ENCODE peak calls at places on chromosomes 16 and 17, in six cellular contexts. One of them, this sample, is unnamed.

GRCh38 chr17:77445030-77445907 is 304.5 kb downstream of the SEC14L1 start:
- DNase-seq in HCT116: no peak
- DNase-seq in K562: no peak
- DNase-seq in H1: no peak
- DNase-seq in HepG2: no peak
- DNase-seq in SK-N-SH: no peak
- DNase-seq in this sample: no peak

GRCh38 chr16:88553739-88554138 is 16.5 kb upstream of the ZC3H18 start:
- DNase-seq in HCT116: no peak
- DNase-seq in K562: no peak
- DNase-seq in H1: no peak
- DNase-seq in HepG2: no peak
- DNase-seq in SK-N-SH: no peak
- DNase-seq in this sample: no peak

GRCh38 chr17:37605813-37606505 is 3.3 kb downstream of the SYNRG start:
- DNase-seq in HCT116: no peak
- DNase-seq in K562: no peak
- DNase-seq in H1: no peak
- DNase-seq in HepG2: no peak
- DNase-seq in SK-N-SH: no peak
- DNase-seq in this sample: no peak

GRCh38 chr16:27827765-27828164 is 235.7 kb downstream of the GSG1L start:
- DNase-seq in HCT116: no peak
- DNase-seq in K562: no peak
- DNase-seq in H1: no peak
- DNase-seq in HepG2: no peak
- DNase-seq in SK-N-SH: no peak
- DNase-seq in this sample: no peak

GRCh38 chr17:16013943-16014407 is 14.4 kb downstream of the TTC19 start:
- DNase-seq in HCT116: peak; percentile 36
- DNase-seq in K562: no peak
- DNase-seq in H1: no peak
- DNase-seq in HepG2: peak; percentile 57
- DNase-seq in SK-N-SH: peak; percentile 50
- DNase-seq in this sample: no peak

GRCh38 chr17:79942011-79942405 is 93.7 kb downstream of the TBC1D16 start:
- DNase-seq in HCT116: no peak
- DNase-seq in K562: no peak
- DNase-seq in H1: no peak
- DNase-seq in HepG2: no peak
- DNase-seq in SK-N-SH: no peak
- DNase-seq in this sample: no peak

GRCh38 chr17:81059026-81059425 is 24.1 kb downstream of the BAIAP2 start:
- DNase-seq in HCT116: no peak
- DNase-seq in K562: no peak
- DNase-seq in H1: no peak
- DNase-seq in HepG2: no peak
- DNase-seq in SK-N-SH: no peak
- DNase-seq in this sample: no peak

GRCh38 chr16:10088380-10088793 is 93.8 kb downstream of the GRIN2A start:
- DNase-seq in HCT116: no peak
- DNase-seq in K562: no peak
- DNase-seq in H1: no peak
- DNase-seq in HepG2: no peak
- DNase-seq in SK-N-SH: peak; percentile 55
- DNase-seq in this sample: no peak

GRCh38 chr16:11783319-11784047 is 13.6 kb downstream of the ZC3H7A start:
- DNase-seq in HCT116: no peak
- DNase-seq in K562: peak; percentile 58
- DNase-seq in H1: no peak
- DNase-seq in HepG2: no peak
- DNase-seq in SK-N-SH: no peak
- DNase-seq in this sample: no peak

GRCh38 chr16:21081329-21081728 is 69.3 kb downstream of the DNAH3 start:
- DNase-seq in HCT116: no peak
- DNase-seq in K562: no peak
- DNase-seq in H1: no peak
- DNase-seq in HepG2: no peak
- DNase-seq in SK-N-SH: no peak
- DNase-seq in this sample: no peak

GRCh38 chr17:58300336-58300735 is 19.6 kb upstream of the MPO start:
- DNase-seq in HCT116: no peak
- DNase-seq in K562: no peak
- DNase-seq in H1: no peak
- DNase-seq in HepG2: no peak
- DNase-seq in SK-N-SH: no peak
- DNase-seq in this sample: no peak

GRCh38 chr16:68090526-68090925 is 5.4 kb downstream of the NFATC3 start:
- DNase-seq in HCT116: no peak
- DNase-seq in K562: no peak
- DNase-seq in H1: no peak
- DNase-seq in HepG2: no peak
- DNase-seq in SK-N-SH: no peak
- DNase-seq in this sample: no peak

GRCh38 chr16:52114414-52114813 is 432.5 kb downstream of the TOX3 start:
- DNase-seq in HCT116: no peak
- DNase-seq in K562: no peak
- DNase-seq in H1: no peak
- DNase-seq in HepG2: no peak
- DNase-seq in SK-N-SH: no peak
- DNase-seq in this sample: no peak

GRCh38 chr16:56950881-56951771 is 10.6 kb upstream of the CETP start:
- DNase-seq in HCT116: no peak
- DNase-seq in K562: peak; percentile 71
- DNase-seq in H1: no peak
- DNase-seq in HepG2: peak; percentile 61
- DNase-seq in SK-N-SH: peak; percentile 82
- DNase-seq in this sample: peak; percentile 50

GRCh38 chr16:83974475-83974874 is 6.4 kb downstream of the NECAB2 start:
- DNase-seq in HCT116: no peak
- DNase-seq in K562: no peak
- DNase-seq in H1: no peak
- DNase-seq in HepG2: no peak
- DNase-seq in SK-N-SH: no peak
- DNase-seq in this sample: no peak

GRCh38 chr16:80803341-80804060 is 897 bp downstream of the CDYL2 start:
- DNase-seq in HCT116: no peak
- DNase-seq in K562: peak; percentile 20
- DNase-seq in H1: no peak
- DNase-seq in HepG2: no peak
- DNase-seq in SK-N-SH: peak; percentile 66
- DNase-seq in this sample: peak; percentile 71

GRCh38 chr17:44279586-44280344 is 11.8 kb upstream of the SLC4A1 start:
- DNase-seq in HCT116: no peak
- DNase-seq in K562: peak; percentile 82
- DNase-seq in H1: peak; percentile 19
- DNase-seq in HepG2: peak; percentile 86
- DNase-seq in SK-N-SH: no peak
- DNase-seq in this sample: no peak

GRCh38 chr16:73163238-73163795 is 115.4 kb upstream of the ZFHX3 start:
- DNase-seq in HCT116: no peak
- DNase-seq in K562: no peak
- DNase-seq in H1: no peak
- DNase-seq in HepG2: peak; percentile 67
- DNase-seq in SK-N-SH: no peak
- DNase-seq in this sample: no peak

GRCh38 chr17:6508519-6509294 is 47.6 kb downstream of the PITPNM3 start:
- DNase-seq in HCT116: no peak
- DNase-seq in K562: no peak
- DNase-seq in H1: no peak
- DNase-seq in HepG2: no peak
- DNase-seq in SK-N-SH: no peak
- DNase-seq in this sample: no peak

GRCh38 chr17:20948984-20949777 is 93.6 kb downstream of the USP22 start:
- DNase-seq in HCT116: no peak
- DNase-seq in K562: no peak
- DNase-seq in H1: no peak
- DNase-seq in HepG2: no peak
- DNase-seq in SK-N-SH: no peak
- DNase-seq in this sample: no peak

GRCh38 chr16:78220571-78220970 is 121.1 kb downstream of the WWOX start:
- DNase-seq in HCT116: no peak
- DNase-seq in K562: no peak
- DNase-seq in H1: no peak
- DNase-seq in HepG2: no peak
- DNase-seq in SK-N-SH: no peak
- DNase-seq in this sample: no peak

GRCh38 chr17:82494236-82495055 is 25.1 kb upstream of the FOXK2 start:
- DNase-seq in HCT116: peak; percentile 97
- DNase-seq in K562: peak; percentile 92
- DNase-seq in H1: peak; percentile 82
- DNase-seq in HepG2: peak; percentile 97
- DNase-seq in SK-N-SH: peak; percentile 94
- DNase-seq in this sample: peak; percentile 94

GRCh38 chr17:5254414-5254813 is 19.8 kb upstream of the SCIMP start:
- DNase-seq in HCT116: no peak
- DNase-seq in K562: no peak
- DNase-seq in H1: no peak
- DNase-seq in HepG2: no peak
- DNase-seq in SK-N-SH: no peak
- DNase-seq in this sample: no peak

GRCh38 chr17:29959658-29960337 is 18.4 kb downstream of the EFCAB5 start:
- DNase-seq in HCT116: no peak
- DNase-seq in K562: no peak
- DNase-seq in H1: no peak
- DNase-seq in HepG2: no peak
- DNase-seq in SK-N-SH: no peak
- DNase-seq in this sample: no peak

GRCh38 chr16:55470533-55471371 is 8.2 kb upstream of the MMP2 start:
- DNase-seq in HCT116: no peak
- DNase-seq in K562: no peak
- DNase-seq in H1: no peak
- DNase-seq in HepG2: no peak
- DNase-seq in SK-N-SH: no peak
- DNase-seq in this sample: peak; percentile 58

GRCh38 chr16:16992986-16993783 is 477.6 kb downstream of the XYLT1 start:
- DNase-seq in HCT116: no peak
- DNase-seq in K562: no peak
- DNase-seq in H1: no peak
- DNase-seq in HepG2: no peak
- DNase-seq in SK-N-SH: no peak
- DNase-seq in this sample: no peak

GRCh38 chr16:27770271-27771196 is 220.6 kb downstream of the KATNIP start:
- DNase-seq in HCT116: no peak
- DNase-seq in K562: no peak
- DNase-seq in H1: no peak
- DNase-seq in HepG2: no peak
- DNase-seq in SK-N-SH: no peak
- DNase-seq in this sample: no peak

GRCh38 chr17:17061516-17061915 is 19.3 kb downstream of the MPRIP start:
- DNase-seq in HCT116: no peak
- DNase-seq in K562: no peak
- DNase-seq in H1: no peak
- DNase-seq in HepG2: no peak
- DNase-seq in SK-N-SH: no peak
- DNase-seq in this sample: no peak

GRCh38 chr16:50301626-50302471 is 35.5 kb downstream of the ADCY7 start:
- DNase-seq in HCT116: no peak
- DNase-seq in K562: no peak
- DNase-seq in H1: no peak
- DNase-seq in HepG2: no peak
- DNase-seq in SK-N-SH: peak; percentile 27
- DNase-seq in this sample: no peak

GRCh38 chr16:3655791-3656490 is 1.4 kb downstream of the DNASE1 start:
- DNase-seq in HCT116: no peak
- DNase-seq in K562: no peak
- DNase-seq in H1: no peak
- DNase-seq in HepG2: no peak
- DNase-seq in SK-N-SH: no peak
- DNase-seq in this sample: no peak

GRCh38 chr17:59185997-59186396 is 23.8 kb upstream of the SMG8 start:
- DNase-seq in HCT116: no peak
- DNase-seq in K562: no peak
- DNase-seq in H1: no peak
- DNase-seq in HepG2: no peak
- DNase-seq in SK-N-SH: no peak
- DNase-seq in this sample: no peak

GRCh38 chr17:49315551-49315951 is 46.5 kb downstream of the ZNF652 start:
- DNase-seq in HCT116: peak; percentile 79
- DNase-seq in K562: peak; percentile 66
- DNase-seq in H1: peak; percentile 31
- DNase-seq in HepG2: peak; percentile 78
- DNase-seq in SK-N-SH: peak; percentile 77
- DNase-seq in this sample: peak; percentile 91
- TF ChIP-seq JUND in HCT116: peak; percentile 27
- TF ChIP-seq JUND in K562: peak; percentile 41
- TF ChIP-seq JUND in H1: peak; percentile 55
- TF ChIP-seq JUND in HepG2: no peak
- TF ChIP-seq JUND in SK-N-SH: peak; percentile 74
- TF ChIP-seq JUND in this sample: no peak

GRCh38 chr17:74943808-74944522 is 8.3 kb downstream of the OTOP3 start:
- DNase-seq in HCT116: no peak
- DNase-seq in K562: no peak
- DNase-seq in H1: no peak
- DNase-seq in HepG2: no peak
- DNase-seq in SK-N-SH: no peak
- DNase-seq in this sample: no peak
- TF ChIP-seq JUND in HCT116: no peak
- TF ChIP-seq JUND in K562: no peak
- TF ChIP-seq JUND in H1: no peak
- TF ChIP-seq JUND in HepG2: no peak
- TF ChIP-seq JUND in SK-N-SH: no peak
- TF ChIP-seq JUND in this sample: no peak

GRCh38 chr16:70681382-70682238 is 4.2 kb downstream of the MTSS2 start:
- DNase-seq in HCT116: no peak
- DNase-seq in K562: no peak
- DNase-seq in H1: no peak
- DNase-seq in HepG2: peak; percentile 92
- DNase-seq in SK-N-SH: peak; percentile 51
- DNase-seq in this sample: no peak
- TF ChIP-seq JUND in HCT116: no peak
- TF ChIP-seq JUND in K562: no peak
- TF ChIP-seq JUND in H1: no peak
- TF ChIP-seq JUND in HepG2: peak; percentile 83
- TF ChIP-seq JUND in SK-N-SH: no peak
- TF ChIP-seq JUND in this sample: no peak

DNA sequence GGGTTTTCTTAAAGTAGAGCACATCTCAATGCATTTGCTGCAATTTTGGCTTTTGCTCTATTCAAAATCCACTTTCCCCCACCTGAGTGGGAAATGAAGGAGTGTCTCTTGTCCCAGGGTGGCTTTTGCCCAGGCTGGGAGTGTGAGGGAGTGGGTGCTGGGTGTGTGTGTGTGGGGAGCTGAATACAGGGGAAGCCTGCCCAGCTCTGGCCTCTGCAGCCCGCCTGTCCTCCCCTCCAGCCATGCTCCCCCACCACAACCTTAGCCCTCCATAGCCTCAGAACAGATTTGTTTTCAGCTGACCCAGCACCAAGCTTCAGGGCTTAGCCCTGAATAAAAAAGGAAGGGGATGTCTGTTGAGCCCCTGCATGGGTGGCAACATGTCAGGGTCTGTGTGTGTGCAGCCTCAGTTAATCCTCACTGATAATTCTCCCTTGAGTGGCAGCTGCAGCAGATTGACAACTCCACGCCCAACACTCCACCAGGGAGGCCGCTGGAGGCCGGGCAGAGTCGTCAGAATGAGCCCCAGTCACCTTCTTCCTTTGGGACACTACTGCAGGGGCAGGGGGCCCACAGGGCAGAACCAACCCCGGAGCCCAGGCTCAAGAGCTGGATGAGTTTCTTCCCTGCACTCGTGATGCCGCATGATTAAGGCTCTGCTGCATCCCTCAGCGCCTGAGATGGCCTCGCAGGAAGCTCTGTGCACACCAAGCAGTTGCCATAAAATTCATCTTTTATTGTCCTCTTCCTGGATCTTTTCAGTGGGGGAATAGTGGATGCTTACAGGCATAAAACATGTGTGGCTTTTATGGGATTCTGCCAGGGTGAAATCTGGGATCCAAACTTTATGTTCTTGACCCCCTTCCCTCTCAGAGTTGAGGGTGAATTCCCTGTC is 55.0 kb downstream of the SPACA3 start:
- DNase-seq in HCT116: no peak
- DNase-seq in K562: no peak
- DNase-seq in H1: no peak
- DNase-seq in HepG2: no peak
- DNase-seq in SK-N-SH: no peak
- DNase-seq in this sample: no peak
- TF ChIP-seq JUND in HCT116: no peak
- TF ChIP-seq JUND in K562: no peak
- TF ChIP-seq JUND in H1: no peak
- TF ChIP-seq JUND in HepG2: no peak
- TF ChIP-seq JUND in SK-N-SH: no peak
- TF ChIP-seq JUND in this sample: no peak